ENCODE peak calls at places on chromosomes 3 and 15, in four cellular contexts. E is A549, S is tibial nerve, A is ovary. W is an unnamed sample.
A peak's percentile ranks its signal among the peaks of the same experiment; 100 is the strongest.

GRCh38 chr15:26974120-26974780 is 3.3 kb downstream of the GABRG3 start:
- DNase-seq in E (peak; percentile 69), S (no peak), A (no peak), W (peak; percentile 26)

GRCh38 chr3:184540777-184541681 is 20.6 kb upstream of the EPHB3 start:
- DNase-seq in E (peak; percentile 64), S (no peak), A (peak; percentile 54), W (peak; percentile 61)

GRCh38 chr15:59157840-59158700 is 48.6 kb upstream of the LDHAL6B start:
- DNase-seq in E (no peak), S (no peak), A (no peak), W (no peak)

GRCh38 chr3:52043750-52044149 is 12.6 kb downstream of the DUSP7 start:
- DNase-seq in E (no peak), S (no peak), A (no peak), W (no peak)

GRCh38 chr15:77982127-77982490 is 95.4 kb downstream of the TBC1D2B start:
- DNase-seq in E (no peak), S (no peak), A (peak; percentile 8), W (no peak)

GRCh38 chr3:140147965-140148490 is 213.0 kb downstream of the CLSTN2 start:
- DNase-seq in E (no peak), S (no peak), A (no peak), W (no peak)

GRCh38 chr15:24696855-24697254 is 21.3 kb downstream of the NPAP1 start:
- DNase-seq in E (no peak), S (no peak), A (no peak), W (no peak)

GRCh38 chr3:189714991-189715961 is 84.1 kb downstream of the TP63 start:
- DNase-seq in E (no peak), S (no peak), A (no peak), W (no peak)

GRCh38 chr15:43239732-43240491 is 19.1 kb upstream of the EPB42 start:
- DNase-seq in E (no peak), S (no peak), A (no peak), W (peak; percentile 96)

GRCh38 chr3:53775834-53776251 is 70.4 kb downstream of the CHDH start:
- DNase-seq in E (no peak), S (no peak), A (no peak), W (no peak)

GRCh38 chr3:194320100-194320499 is 31.0 kb downstream of the CPN2 start:
- DNase-seq in E (no peak), S (no peak), A (no peak), W (no peak)
- H3K4me3 ChIP-seq in E (peak overlapping the region; percentile 66), S (no peak overlapping the region), A (no peak overlapping the region), W (no peak overlapping the region)

GRCh38 chr3:129562803-129563202 is 19.8 kb downstream of the H1-8 start:
- DNase-seq in E (no peak), S (no peak), A (no peak), W (no peak)

GRCh38 chr3:129561619-129562248 is 18.8 kb downstream of the H1-8 start:
- DNase-seq in E (no peak), S (no peak), A (no peak), W (no peak)

GRCh38 chr3:129559565-129560079 is 16.6 kb downstream of the H1-8 start:
- DNase-seq in E (no peak), S (no peak), A (no peak), W (no peak)

GRCh38 chr3:129560269-129560787 is 17.4 kb downstream of the H1-8 start:
- DNase-seq in E (no peak), S (no peak), A (peak; percentile 61), W (peak; percentile 71)

GRCh38 chr3:129560931-129561594 is 18.1 kb downstream of the H1-8 start:
- DNase-seq in E (peak; percentile 24), S (peak; percentile 74), A (peak; percentile 91), W (peak; percentile 41)
- TF ChIP-seq POLR2A in E (no peak), S (no peak), A (no peak), W (no peak)

GRCh38 chr3:125326957-125327356 is 48.2 kb downstream of the ZNF148 start:
- DNase-seq in E (no peak), S (no peak), A (no peak), W (no peak)

GRCh38 chr3:125337506-125337905 is 37.6 kb downstream of the ZNF148 start:
- DNase-seq in E (no peak), S (no peak), A (no peak), W (peak; percentile 43)

GRCh38 chr3:125334675-125335560 is 40.2 kb downstream of the ZNF148 start:
- DNase-seq in E (no peak), S (no peak), A (no peak), W (peak; percentile 89)

GRCh38 chr3:125331243-125331642 is 43.9 kb downstream of the ZNF148 start:
- DNase-seq in E (no peak), S (no peak), A (no peak), W (no peak)

GRCh38 chr3:125332504-125332903 is 42.6 kb downstream of the ZNF148 start:
- DNase-seq in E (peak; percentile 10), S (no peak), A (no peak), W (no peak)
- H3K4me3 ChIP-seq in E (no peak overlapping the region), S (no peak overlapping the region), A (no peak overlapping the region), W (no peak overlapping the region)

GRCh38 chr3:101509276-101509675 is 3.7 kb downstream of the SENP7 start:
- DNase-seq in E (no peak), S (no peak), A (no peak), W (no peak)

GRCh38 chr3:101513419-101513986 is 491 bp upstream of the SENP7 start:
- DNase-seq in E (no peak), S (no peak), A (no peak), W (peak; percentile 1)

GRCh38 chr3:101518421-101518871 is 5.4 kb upstream of the SENP7 start:
- DNase-seq in E (peak; percentile 26), S (no peak), A (no peak), W (no peak)

GRCh38 chr3:101509811-101510210 is 3.2 kb downstream of the SENP7 start:
- DNase-seq in E (no peak), S (no peak), A (no peak), W (no peak)

DNA sequence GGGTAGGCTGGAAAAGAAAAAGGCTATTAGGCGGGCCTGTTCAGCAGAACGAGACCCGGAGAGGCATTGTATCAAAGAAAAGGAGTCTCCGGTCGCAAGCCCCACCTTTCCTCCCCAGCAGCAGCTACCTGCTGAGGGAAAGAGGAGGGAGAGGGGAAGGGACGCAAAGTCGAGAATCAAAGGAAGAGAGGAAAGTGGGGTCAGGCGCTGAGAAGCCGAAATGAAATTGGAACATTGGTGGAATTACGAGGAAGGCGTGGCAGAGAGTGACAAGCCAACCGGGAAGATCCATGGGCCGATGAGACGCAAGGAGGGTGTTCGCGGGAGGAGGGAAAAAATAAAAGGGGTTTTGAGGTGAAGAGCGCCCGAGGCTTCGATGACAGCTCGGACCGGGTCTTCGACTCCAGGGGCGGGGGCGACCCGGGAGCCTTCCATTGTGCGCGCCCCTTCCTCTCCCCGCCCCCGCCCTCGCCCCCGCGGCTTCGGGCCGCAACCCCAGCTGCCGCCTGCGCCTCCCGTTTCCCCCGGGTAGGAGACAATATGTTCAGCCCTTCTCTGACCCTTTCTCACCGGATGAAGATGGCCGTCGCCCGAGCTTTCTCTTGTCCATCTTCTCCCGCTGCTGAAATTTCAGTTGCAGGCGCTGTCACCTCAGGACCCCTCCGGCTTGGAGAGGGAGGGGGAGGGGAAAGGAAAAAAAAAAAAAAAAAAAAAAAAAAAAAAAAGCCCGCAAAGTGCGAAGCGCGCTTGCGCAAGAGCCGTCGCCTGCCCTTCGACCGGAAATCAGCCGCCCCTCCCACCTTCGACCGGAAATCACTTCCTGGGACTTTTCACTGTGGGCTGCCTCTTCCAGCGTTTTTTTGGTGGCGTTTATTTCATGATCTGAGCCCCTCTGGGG is at the start of gene SENP7:
- DNase-seq in E (peak; percentile 85), S (peak; percentile 75), A (peak; percentile 84), W (peak; percentile 83)
- TF ChIP-seq POLR2A in E (peak; percentile 41), S (no peak), A (peak; percentile 49), W (peak; percentile 16)